ENCODE peak calls at places on chromosomes 7 and 10, in five cellular contexts. H is adrenal gland, T is AG09309, Z is upper lobe of right lung, U is astrocyte of the cerebellum. P is an unnamed sample.

GRCh38 chr7:79298145-79298760 is 155.2 kb downstream of the MAGI2 start:
- DNase-seq in T (peak; percentile 51), U (peak; percentile 58), Z (no peak), H (peak; percentile 31), P (no peak)

GRCh38 chr10:54396004-54396403 is 405.0 kb downstream of the PCDH15 start:
- DNase-seq in H (no peak), T (no peak), Z (no peak), U (no peak), P (no peak)

GRCh38 chr7:122896509-122896908 is 10.2 kb upstream of the CADPS2 start:
- DNase-seq in U (no peak), Z (no peak), T (no peak), H (no peak), P (no peak)

GRCh38 chr7:27930910-27931476 is 191.0 kb downstream of the TAX1BP1 start:
- DNase-seq in U (no peak), H (no peak), Z (no peak), T (no peak), P (no peak)

GRCh38 chr10:119095648-119096047 is 8.3 kb upstream of the DENND10 start:
- DNase-seq in T (no peak), U (no peak), Z (no peak), H (no peak), P (no peak)

GRCh38 chr7:42314696-42315095 is 77.7 kb upstream of the GLI3 start:
- DNase-seq in T (no peak), U (peak; percentile 22), Z (no peak), H (no peak), P (no peak)

GRCh38 chr10:4120454-4120853 is 335.4 kb upstream of the KLF6 start:
- DNase-seq in Z (no peak), H (no peak), U (no peak), T (no peak), P (no peak)

GRCh38 chr10:35765039-35765662 is 123.1 kb upstream of the FZD8 start:
- DNase-seq in U (no peak), T (no peak), Z (peak; percentile 69), H (peak; percentile 15), P (no peak)

GRCh38 chr10:96681493-96681892 is 38.8 kb downstream of the PIK3AP1 start:
- DNase-seq in U (no peak), H (no peak), Z (no peak), T (no peak), P (no peak)

GRCh38 chr7:35565927-35566326 is 129.0 kb downstream of the HERPUD2 start:
- DNase-seq in U (peak; percentile 9), T (no peak), H (no peak), Z (no peak), P (no peak)

GRCh38 chr7:75980126-75980864 is 14.1 kb downstream of the TMEM120A start:
- DNase-seq in T (no peak), H (peak; percentile 76), U (no peak), Z (peak; percentile 64), P (no peak)

GRCh38 chr10:129954916-129955315 is 9.2 kb downstream of the EBF3 start:
- DNase-seq in H (no peak), U (no peak), T (no peak), Z (no peak), P (no peak)

GRCh38 chr10:129956285-129956649 is 7.8 kb downstream of the EBF3 start:
- DNase-seq in Z (no peak), H (no peak), U (no peak), T (no peak), P (no peak)

GRCh38 chr10:129956902-129957673 is 7.0 kb downstream of the EBF3 start:
- DNase-seq in T (no peak), U (no peak), Z (no peak), H (no peak), P (no peak)

GRCh38 chr10:129953541-129954031 is 10.5 kb downstream of the EBF3 start:
- DNase-seq in T (no peak), Z (no peak), H (no peak), U (no peak), P (no peak)

DNA sequence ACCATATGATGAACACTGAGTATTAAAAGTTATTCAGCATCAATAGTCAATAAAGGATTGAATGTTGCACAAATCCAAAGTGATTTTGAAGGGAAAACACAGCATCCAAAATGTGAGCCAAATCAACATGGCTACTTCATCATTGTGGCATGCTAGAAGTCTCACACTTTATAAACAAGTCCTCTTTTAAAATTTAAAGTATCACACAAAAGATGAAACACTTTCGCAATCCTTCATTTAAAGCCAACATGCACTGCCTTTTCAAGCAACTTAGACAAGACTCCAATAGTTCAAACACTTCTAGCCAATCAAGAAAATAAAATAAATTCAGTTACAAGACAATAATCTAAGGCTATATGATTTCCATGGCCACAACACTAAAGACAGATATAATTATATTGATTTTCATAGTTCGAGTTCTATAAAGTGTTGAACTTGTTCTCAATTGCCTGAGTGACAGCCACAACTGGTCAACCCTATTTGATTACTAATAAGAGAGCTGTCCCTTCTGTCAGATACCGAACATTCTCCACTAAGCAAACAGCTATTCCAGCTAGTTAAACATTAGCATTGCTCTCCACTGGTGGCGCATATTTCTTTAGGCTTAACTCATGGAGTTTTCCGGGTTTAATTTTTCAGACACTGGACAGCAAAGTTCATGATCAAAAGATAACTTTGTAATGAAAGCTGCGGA is 8.3 kb downstream of the EBF3 start:
- DNase-seq in U (no peak), T (no peak), H (no peak), Z (no peak), P (no peak)
- TF ChIP-seq CTCF in U (no peak), T (no peak), H (no peak), Z (no peak), P (no peak)

DNA sequence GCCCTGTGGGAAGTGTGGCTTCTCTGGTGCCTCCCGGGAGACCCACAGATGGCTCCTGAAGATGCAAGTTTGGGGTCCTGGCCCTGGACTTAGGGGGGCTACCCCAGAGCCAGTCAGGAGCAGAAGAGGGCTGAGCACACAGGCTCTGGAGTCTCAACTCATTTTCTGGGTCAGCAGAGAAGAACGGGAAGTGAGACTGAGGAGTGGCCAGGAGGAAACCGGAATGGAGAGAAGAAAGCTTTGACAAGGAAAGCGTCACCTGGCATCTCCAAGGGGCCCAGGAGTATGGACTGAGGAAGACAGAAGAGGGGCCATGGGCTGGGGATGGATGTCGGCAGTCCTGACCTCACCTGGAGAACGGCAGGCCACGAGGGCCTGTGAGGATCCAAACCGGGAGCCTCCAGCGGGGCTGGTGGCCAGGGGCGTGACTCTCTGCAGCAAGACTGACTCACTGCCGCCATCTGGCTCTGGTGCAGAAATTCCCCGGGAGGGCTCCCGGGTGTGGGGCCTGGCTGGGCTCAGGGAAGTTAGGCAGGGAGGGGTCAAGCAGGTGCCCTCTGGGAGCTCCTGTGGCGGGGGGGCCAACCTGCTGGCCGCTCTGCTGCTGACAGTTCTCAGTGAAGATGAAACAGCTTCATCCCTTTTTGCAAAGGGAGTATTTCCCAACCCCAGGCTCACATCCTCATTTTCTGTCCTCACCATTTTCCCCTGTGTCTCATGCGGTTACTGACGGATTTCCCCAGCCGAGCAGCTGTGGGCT is 23.6 kb downstream of the DAGLB start:
- DNase-seq in U (no peak), H (no peak), T (no peak), Z (peak; percentile 74), P (no peak)
- TF ChIP-seq CTCF in U (no peak), H (no peak), T (peak; percentile 2), Z (no peak), P (no peak)

GRCh38 chr7:156820445-156821063 is 72.4 kb downstream of the LMBR1 start:
- DNase-seq in Z (no peak), T (no peak), H (no peak), U (no peak), P (no peak)
- TF ChIP-seq CTCF in Z (peak; percentile 19), T (peak; percentile 11), H (no peak), U (peak; percentile 22), P (no peak)

GRCh38 chr7:130672146-130672545 is 3.6 kb upstream of the COPG2 start:
- DNase-seq in U (no peak), H (no peak), Z (no peak), T (no peak), P (no peak)

GRCh38 chr7:130669051-130669700 is 628 bp upstream of the COPG2 start:
- DNase-seq in Z (no peak), H (no peak), T (no peak), U (no peak), P (no peak)

GRCh38 chr7:130667593-130668257 is 823 bp downstream of the COPG2 start:
- DNase-seq in Z (no peak), H (no peak), T (no peak), U (no peak), P (no peak)

GRCh38 chr7:130673066-130673465 is 4.5 kb upstream of the COPG2 start:
- DNase-seq in U (no peak), H (no peak), Z (no peak), T (no peak), P (no peak)

DNA sequence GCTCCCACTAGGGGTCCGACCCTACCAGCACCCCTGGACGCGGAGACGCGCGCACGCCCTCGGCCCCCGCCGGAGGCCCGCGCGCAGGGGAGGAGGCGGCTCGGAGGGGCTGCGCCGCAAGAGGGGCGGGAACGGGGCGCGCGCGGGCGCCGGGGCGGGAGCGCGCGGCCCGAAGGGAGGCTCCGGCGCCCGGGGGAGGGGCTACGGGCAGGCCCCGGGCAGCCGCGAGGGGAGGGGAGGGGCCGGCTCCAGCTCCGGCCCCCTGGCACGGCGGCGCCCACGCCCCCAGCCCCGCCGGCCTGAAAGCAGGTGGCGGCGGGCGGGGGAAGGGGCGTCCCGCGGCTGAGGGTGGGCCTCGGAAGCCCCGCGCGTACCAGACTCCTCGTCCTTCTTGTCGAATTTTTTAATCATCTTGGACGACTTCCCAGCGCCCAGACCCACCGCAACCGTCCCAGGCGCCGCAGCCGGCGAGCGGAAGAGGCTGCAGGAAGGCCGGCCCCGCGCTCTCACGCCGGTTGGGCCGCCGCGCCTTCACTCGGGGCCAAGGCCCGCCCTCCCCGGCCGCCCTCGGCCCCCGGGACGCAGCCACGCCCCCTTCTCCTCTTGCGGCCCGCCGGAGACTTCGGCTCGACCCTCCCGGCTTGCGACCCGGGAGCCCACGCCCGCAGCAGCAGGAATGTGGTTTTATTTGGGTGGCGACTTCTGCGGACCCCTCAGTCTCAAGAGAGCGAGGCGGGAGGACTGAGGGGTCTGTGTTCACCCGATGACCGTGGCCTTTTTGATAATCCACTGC is at the start of gene COPG2:
- DNase-seq in H (peak; percentile 88), U (peak; percentile 62), Z (peak; percentile 93), T (peak; percentile 24), P (peak; percentile 79)
- TF ChIP-seq CTCF in H (no peak), U (no peak), Z (no peak), T (no peak), P (no peak)

GRCh38 chr7:111727905-111728634 is 165.8 kb upstream of the IMMP2L start:
- DNase-seq in Z (no peak), T (no peak), H (no peak), U (no peak), P (no peak)

GRCh38 chr7:111732923-111733322 is 170.6 kb upstream of the IMMP2L start:
- DNase-seq in T (no peak), U (no peak), H (no peak), Z (no peak), P (no peak)

GRCh38 chr7:111728635-111728995 is 166.3 kb upstream of the IMMP2L start:
- DNase-seq in Z (no peak), U (no peak), H (no peak), T (no peak), P (no peak)

GRCh38 chr7:111729483-111729882 is 167.2 kb upstream of the IMMP2L start:
- DNase-seq in H (no peak), U (no peak), T (no peak), Z (no peak), P (no peak)

GRCh38 chr7:111730476-111731300 is 168.4 kb upstream of the IMMP2L start:
- DNase-seq in U (no peak), H (no peak), Z (no peak), T (no peak), P (no peak)
- TF ChIP-seq CTCF in U (peak; percentile 38), H (no peak), Z (peak; percentile 15), T (peak; percentile 57), P (no peak)